ENCODE peak calls at places on chromosomes 2 and 18, in four cellular contexts. B is OCI-LY7, V is left ventricle myocardium inferior, D is NAMALWA. E is an unnamed sample.

GRCh38 chr2:237739101-237739500 is 59.5 kb upstream of the RBM44 start:
- DNase-seq in V (peak; percentile 72), D (no peak), B (no peak), E (no peak)

GRCh38 chr2:137928547-137929503 is 35.4 kb upstream of the HNMT start:
- DNase-seq in B (no peak), D (no peak), V (no peak), E (no peak)

GRCh38 chr2:98761267-98761781 is 30.4 kb upstream of the MGAT4A start:
- DNase-seq in D (no peak), V (no peak), B (peak; percentile 72), E (no peak)

GRCh38 chr2:200416878-200417277 is 93.0 kb downstream of the KCTD18 start:
- DNase-seq in D (no peak), B (no peak), V (no peak), E (no peak)

GRCh38 chr2:157056200-157056676 is 201.3 kb upstream of the GALNT5 start:
- DNase-seq in B (no peak), V (no peak), D (no peak), E (no peak)

GRCh38 chr18:12574494-12575185 is 83.3 kb downstream of the SPIRE1 start:
- DNase-seq in B (no peak), D (no peak), V (no peak), E (no peak)

GRCh38 chr2:138116456-138116855 is 152.2 kb downstream of the HNMT start:
- DNase-seq in V (no peak), D (no peak), B (no peak), E (no peak)

GRCh38 chr2:203431391-203432185 is 103.4 kb downstream of the ABI2 start:
- DNase-seq in V (no peak), D (no peak), B (no peak), E (no peak)

GRCh38 chr2:85584857-85585780 is 888 bp downstream of the VAMP5 start:
- DNase-seq in V (no peak), D (no peak), B (no peak), E (peak; percentile 28)

GRCh38 chr2:12534646-12535263 is 182.0 kb upstream of the TRIB2 start:
- DNase-seq in V (no peak), B (no peak), D (no peak), E (no peak)

GRCh38 chr18:28512357-28512756 is 335.4 kb upstream of the CDH2 start:
- DNase-seq in D (no peak), V (no peak), B (no peak), E (no peak)

E was measured in Kasumi-1.